ENCODE peak calls at places on chromosome 6, in seven cellular contexts. J, S, P, L, X, R and F are unnamed samples.
A peak's percentile ranks its signal among the peaks of the same experiment; 100 is the strongest.

GRCh38 chr6:140281236-140281635 is 906.8 kb upstream of the CITED2 start:
- DNase-seq in J (no peak), S (no peak), P (no peak), L (no peak), X (no peak), R (no peak), F (no peak)

GRCh38 chr6:47651505-47651944 is 46.9 kb upstream of the ADGRF4 start:
- DNase-seq in J (peak; percentile 52), S (no peak), P (no peak), L (no peak), X (no peak), R (no peak), F (no peak)

GRCh38 chr6:101614774-101615173 is 221.3 kb downstream of the GRIK2 start:
- DNase-seq in J (peak; percentile 28), S (no peak), P (no peak), L (no peak), X (no peak), R (no peak), F (no peak)

GRCh38 chr6:7229376-7230326 is 83.3 kb downstream of the SSR1 start:
- DNase-seq in J (no peak), S (no peak), P (no peak), L (no peak), X (no peak), R (no peak), F (no peak)

GRCh38 chr6:92376711-92377110 is 1042.6 kb downstream of the EPHA7 start:
- DNase-seq in J (no peak), S (no peak), P (no peak), L (no peak), X (no peak), R (no peak), F (no peak)

GRCh38 chr6:2545351-2545750 is 205.4 kb downstream of the MYLK4 start:
- DNase-seq in J (no peak), S (no peak), P (no peak), L (no peak), X (no peak), R (no peak), F (no peak)

GRCh38 chr6:23775127-23775526 is 350.9 kb upstream of the NRSN1 start:
- DNase-seq in J (no peak), S (no peak), P (no peak), L (no peak), X (no peak), R (no peak), F (no peak)

GRCh38 chr6:42326248-42326647 is 108.6 kb upstream of the MRPS10 start:
- DNase-seq in J (no peak), S (no peak), P (no peak), L (no peak), X (no peak), R (no peak), F (no peak)

GRCh38 chr6:138087549-138087948 is 19.7 kb downstream of the PERP start:
- DNase-seq in J (no peak), S (no peak), P (no peak), L (no peak), X (no peak), R (no peak), F (no peak)

GRCh38 chr6:44631968-44632367 is 244.5 kb downstream of the CDC5L start:
- DNase-seq in J (peak; percentile 58), S (no peak), P (no peak), L (no peak), X (no peak), R (no peak), F (no peak)